ENCODE peak calls at places on chromosome 17, in seven cellular contexts. N is CD4-positive, alpha-beta memory T cell; F is AG10803; E is mammary epithelial cell; L is uterus; H is epithelial cell of proximal tubule; J is IMR-90. X is an unnamed sample.

GRCh38 chr17:56595831-56596740 is 2.6 kb downstream of the NOG start:
- DNase-seq in H (no peak), L (no peak), E (peak), F (no peak), J (peak), N (no peak), X (peak)

GRCh38 chr17:62581769-62582168 is 45.7 kb upstream of the MRC2 start:
- DNase-seq in E (no peak), L (no peak), N (no peak), J (no peak), H (no peak), F (peak), X (no peak)

GRCh38 chr17:76397687-76398522 is 13.5 kb downstream of the SPHK1 start:
- DNase-seq in E (peak), N (peak), J (peak), F (peak), L (peak), H (no peak), X (peak)

GRCh38 chr17:337453-337852 is 15.2 kb downstream of the RPH3AL start:
- DNase-seq in E (no peak), L (no peak), H (no peak), J (no peak), F (no peak), N (no peak), X (no peak)

GRCh38 chr17:45869676-45870341 is 24.5 kb upstream of the MAPT start:
- DNase-seq in J (peak), F (no peak), L (no peak), N (no peak), E (no peak), H (no peak), X (no peak)

GRCh38 chr17:67443931-67444597 is 67.0 kb downstream of the PITPNC1 start:
- DNase-seq in J (peak), N (no peak), L (peak), F (peak), E (no peak), H (no peak), X (no peak)

GRCh38 chr17:38349097-38349904 is 2.3 kb upstream of the SOCS7 start:
- DNase-seq in N (peak), L (peak), H (no peak), F (peak), E (peak), J (peak), X (peak)

GRCh38 chr17:72192409-72193192 is 71.8 kb downstream of the SOX9 start:
- DNase-seq in F (peak), J (peak), E (peak), N (no peak), L (no peak), H (no peak), X (peak)

GRCh38 chr17:76598004-76598439 is 12.4 kb upstream of the ST6GALNAC2 start:
- DNase-seq in F (no peak), L (no peak), E (no peak), H (no peak), J (no peak), N (no peak), X (no peak)

GRCh38 chr17:47208744-47209488 is at the start of gene MYL4:
- DNase-seq in F (peak), E (no peak), L (no peak), N (no peak), H (no peak), J (no peak), X (no peak)
- H3K4me3 ChIP-seq in F (no peak), E (no peak), L (no peak), N (no peak), H (no peak), J (no peak), X (no peak)

GRCh38 chr17:31736855-31737625 is 122.0 kb downstream of the COPRS start:
- DNase-seq in N (no peak), J (no peak), H (no peak), L (no peak), E (no peak), F (no peak), X (no peak)

GRCh38 chr17:31739300-31739699 is 119.7 kb downstream of the COPRS start:
- DNase-seq in L (no peak), J (peak), H (no peak), N (no peak), F (peak), E (peak), X (no peak)

GRCh38 chr17:31738488-31738887 is 120.6 kb downstream of the COPRS start:
- DNase-seq in L (no peak), E (no peak), J (no peak), N (no peak), H (no peak), F (no peak), X (no peak)

GRCh38 chr17:31740611-31741082 is 118.4 kb downstream of the COPRS start:
- DNase-seq in H (no peak), F (peak), N (no peak), L (no peak), E (no peak), J (peak), X (no peak)

DNA sequence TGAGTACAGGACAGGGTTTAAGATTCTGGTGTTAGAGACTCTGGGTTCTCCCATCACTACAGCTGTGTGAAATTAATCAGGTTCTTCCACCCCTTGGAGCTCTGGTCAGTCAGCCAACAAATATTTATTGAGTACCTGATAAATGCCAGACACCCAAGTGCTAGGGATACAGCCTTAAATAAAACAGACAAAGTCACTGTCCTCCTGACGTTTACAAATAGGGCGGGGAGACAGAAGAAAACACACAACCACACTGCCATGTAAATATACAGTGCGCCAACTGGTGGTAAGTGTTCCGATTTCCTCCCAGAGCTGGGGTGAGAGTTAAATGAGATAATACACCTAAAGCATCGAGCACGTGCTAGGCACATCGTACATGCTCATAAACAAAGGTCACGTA is 121.0 kb downstream of the COPRS start:
- DNase-seq in N (no peak), E (no peak), J (no peak), F (no peak), H (no peak), L (no peak), X (no peak)
- H3K4me3 ChIP-seq in N (no peak), E (no peak), J (no peak), F (no peak), H (no peak), L (no peak), X (no peak)

DNA sequence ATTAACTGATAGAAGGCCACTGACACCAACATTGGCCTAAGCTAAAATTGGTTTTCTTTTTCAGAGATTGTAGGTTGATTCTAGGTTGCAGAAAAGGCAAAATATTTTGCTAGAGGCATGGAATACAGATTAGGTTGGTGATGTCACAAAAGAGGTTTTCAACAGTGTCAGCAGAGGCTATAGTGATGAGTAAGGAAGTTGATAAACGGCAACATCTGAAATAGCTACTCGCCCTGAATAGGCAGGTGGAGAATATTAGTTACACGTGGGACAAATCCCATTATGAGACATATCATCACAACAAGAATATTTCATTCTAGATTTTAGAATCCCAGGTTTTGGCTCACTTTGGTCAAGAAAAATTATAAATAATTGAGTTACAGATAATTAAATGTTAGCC is 1.5 kb upstream of the TOM1L1 start:
- DNase-seq in J (no peak), F (no peak), N (no peak), E (no peak), L (no peak), H (no peak), X (no peak)
- H3K4me3 ChIP-seq in J (no peak), F (no peak), N (no peak), E (no peak), L (no peak), H (no peak), X (no peak)

GRCh38 chr17:7177954-7178477 is 1.2 kb downstream of the ASGR1 start:
- DNase-seq in E (no peak), F (no peak), L (no peak), N (no peak), J (peak), H (no peak), X (peak)
- H3K4me3 ChIP-seq in E (peak), F (peak), L (peak), N (no peak), J (peak), H (peak), X (peak)

GRCh38 chr17:36756695-36757094 is 155.3 kb downstream of the MRM1 start:
- DNase-seq in J (no peak), L (no peak), E (no peak), F (no peak), N (no peak), H (no peak), X (no peak)

GRCh38 chr17:36752096-36752888 is 150.9 kb downstream of the MRM1 start:
- DNase-seq in H (no peak), N (no peak), J (no peak), F (no peak), L (no peak), E (no peak), X (no peak)

GRCh38 chr17:36750316-36750885 is 149.0 kb downstream of the MRM1 start:
- DNase-seq in E (no peak), F (no peak), L (no peak), H (no peak), N (no peak), J (no peak), X (no peak)

GRCh38 chr17:36760425-36760824 is 159.0 kb downstream of the MRM1 start:
- DNase-seq in L (no peak), E (no peak), J (no peak), F (no peak), N (no peak), H (no peak), X (no peak)

DNA sequence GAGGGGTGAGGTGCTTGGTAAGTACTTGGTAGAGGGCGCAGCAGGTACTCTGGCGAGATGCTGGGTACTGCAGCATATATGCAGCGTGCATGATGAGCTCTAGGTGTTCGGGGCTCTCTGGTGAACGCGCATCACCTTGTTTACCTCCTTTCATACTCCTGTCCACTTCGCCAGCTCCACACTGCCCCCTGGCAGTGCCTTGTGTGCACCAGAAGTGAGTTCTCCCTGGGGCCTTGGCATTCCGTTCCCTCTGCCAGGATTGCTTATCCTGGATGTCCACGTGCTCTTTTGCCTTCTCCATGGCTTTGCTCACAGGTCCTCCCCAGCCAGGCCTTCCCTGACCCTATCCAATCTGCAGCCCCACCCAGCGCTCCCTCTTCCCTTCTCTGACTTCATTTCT is 154.2 kb downstream of the MRM1 start:
- DNase-seq in J (no peak), N (peak), E (peak), H (no peak), L (no peak), F (no peak), X (no peak)
- H3K4me3 ChIP-seq in J (no peak), N (no peak), E (no peak), H (no peak), L (no peak), F (no peak), X (no peak)

GRCh38 chr17:8438441-8438840 is 2.8 kb downstream of the NDEL1 start:
- DNase-seq in H (no peak), L (no peak), F (no peak), J (no peak), N (peak), E (no peak), X (no peak)

GRCh38 chr17:8441690-8442089 is 6.0 kb downstream of the NDEL1 start:
- DNase-seq in E (no peak), F (no peak), H (no peak), L (no peak), J (no peak), N (no peak), X (no peak)

GRCh38 chr17:8435245-8436168 is at the start of gene NDEL1:
- DNase-seq in N (peak), J (peak), E (peak), L (peak), H (peak), F (peak), X (peak)

GRCh38 chr17:8439681-8440080 is 4.0 kb downstream of the NDEL1 start:
- DNase-seq in F (no peak), J (no peak), H (no peak), E (no peak), N (no peak), L (no peak), X (no peak)

GRCh38 chr17:8436169-8436932 is 667 bp downstream of the NDEL1 start:
- DNase-seq in L (peak), H (no peak), F (peak), N (peak), E (peak), J (peak), X (peak)
- H3K4me3 ChIP-seq in L (peak), H (peak), F (peak), N (peak), E (peak), J (peak), X (peak)

GRCh38 chr17:8160224-8160577 is 2.5 kb downstream of the VAMP2 start:
- DNase-seq in E (no peak), L (no peak), H (no peak), F (no peak), N (no peak), J (no peak), X (no peak)

GRCh38 chr17:8161289-8162231 is 1.2 kb downstream of the VAMP2 start:
- DNase-seq in L (no peak), N (peak), J (no peak), H (no peak), F (no peak), E (no peak), X (no peak)

GRCh38 chr17:8162232-8162996 is at the start of gene VAMP2:
- DNase-seq in L (peak), F (peak), N (peak), J (peak), H (no peak), E (peak), X (no peak)

GRCh38 chr17:8159459-8160223 is 3.1 kb downstream of the VAMP2 start:
- DNase-seq in J (no peak), F (no peak), N (no peak), H (no peak), L (peak), E (no peak), X (no peak)

DNA sequence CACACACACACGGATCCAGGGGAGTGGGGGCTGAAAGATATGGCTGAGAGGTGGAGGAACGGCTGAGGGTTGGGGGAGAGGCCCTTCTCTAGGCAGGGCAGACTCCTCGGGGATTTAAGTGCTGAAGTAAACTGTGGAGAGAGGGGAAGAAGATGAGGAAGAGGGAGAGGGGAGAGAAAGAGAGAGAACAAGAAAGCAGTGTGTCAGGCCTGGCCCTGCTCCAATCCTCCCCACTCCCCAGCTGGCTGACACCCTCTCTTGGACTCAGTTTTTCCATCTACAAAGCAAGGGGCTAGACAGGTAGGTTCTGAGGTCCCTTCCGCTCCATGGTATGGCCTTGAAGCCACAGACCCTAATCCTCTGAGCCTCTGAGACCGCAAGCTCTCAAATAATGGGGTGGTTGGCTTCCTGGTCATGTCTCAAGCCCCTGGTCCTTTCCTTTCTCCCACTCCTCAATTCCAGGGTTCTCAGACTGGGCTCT is 2.0 kb downstream of the VAMP2 start:
- DNase-seq in H (no peak), F (no peak), N (no peak), E (no peak), J (no peak), L (no peak), X (no peak)
- H3K4me3 ChIP-seq in H (peak), F (peak), N (peak), E (no peak), J (no peak), L (no peak), X (no peak)

DNA sequence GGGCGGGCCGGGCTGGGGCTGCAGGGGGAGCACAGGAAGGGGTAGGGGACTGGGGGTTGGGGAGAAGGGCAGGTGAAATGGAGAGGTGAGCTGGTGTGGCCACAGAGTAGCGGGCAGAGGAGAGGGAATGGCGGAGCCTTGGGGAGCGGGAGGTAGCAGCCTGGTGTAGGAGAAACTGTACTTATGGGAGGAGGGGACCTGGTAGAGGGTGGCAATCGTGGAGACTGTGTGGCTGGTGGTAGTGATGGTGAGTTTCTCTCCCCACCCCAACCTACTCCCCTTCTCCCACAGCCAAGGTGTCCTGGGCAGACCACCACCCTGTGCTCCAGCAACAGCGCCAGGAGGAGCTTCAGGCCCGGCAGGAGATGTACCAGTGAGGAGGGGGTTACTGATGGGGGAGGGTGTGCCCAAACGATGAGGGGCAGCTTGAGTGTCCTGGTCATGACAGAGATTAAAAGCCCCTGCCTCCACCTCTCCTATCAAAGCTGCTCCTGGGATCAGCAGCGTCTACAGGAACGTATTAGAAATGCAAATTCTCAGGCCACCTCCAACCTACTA is 831 bp downstream of the ALOX15B start:
- DNase-seq in H (no peak), J (no peak), N (no peak), F (no peak), E (no peak), L (no peak), X (no peak)
- H3K4me3 ChIP-seq in H (no peak), J (no peak), N (no peak), F (no peak), E (peak), L (no peak), X (no peak)

DNA sequence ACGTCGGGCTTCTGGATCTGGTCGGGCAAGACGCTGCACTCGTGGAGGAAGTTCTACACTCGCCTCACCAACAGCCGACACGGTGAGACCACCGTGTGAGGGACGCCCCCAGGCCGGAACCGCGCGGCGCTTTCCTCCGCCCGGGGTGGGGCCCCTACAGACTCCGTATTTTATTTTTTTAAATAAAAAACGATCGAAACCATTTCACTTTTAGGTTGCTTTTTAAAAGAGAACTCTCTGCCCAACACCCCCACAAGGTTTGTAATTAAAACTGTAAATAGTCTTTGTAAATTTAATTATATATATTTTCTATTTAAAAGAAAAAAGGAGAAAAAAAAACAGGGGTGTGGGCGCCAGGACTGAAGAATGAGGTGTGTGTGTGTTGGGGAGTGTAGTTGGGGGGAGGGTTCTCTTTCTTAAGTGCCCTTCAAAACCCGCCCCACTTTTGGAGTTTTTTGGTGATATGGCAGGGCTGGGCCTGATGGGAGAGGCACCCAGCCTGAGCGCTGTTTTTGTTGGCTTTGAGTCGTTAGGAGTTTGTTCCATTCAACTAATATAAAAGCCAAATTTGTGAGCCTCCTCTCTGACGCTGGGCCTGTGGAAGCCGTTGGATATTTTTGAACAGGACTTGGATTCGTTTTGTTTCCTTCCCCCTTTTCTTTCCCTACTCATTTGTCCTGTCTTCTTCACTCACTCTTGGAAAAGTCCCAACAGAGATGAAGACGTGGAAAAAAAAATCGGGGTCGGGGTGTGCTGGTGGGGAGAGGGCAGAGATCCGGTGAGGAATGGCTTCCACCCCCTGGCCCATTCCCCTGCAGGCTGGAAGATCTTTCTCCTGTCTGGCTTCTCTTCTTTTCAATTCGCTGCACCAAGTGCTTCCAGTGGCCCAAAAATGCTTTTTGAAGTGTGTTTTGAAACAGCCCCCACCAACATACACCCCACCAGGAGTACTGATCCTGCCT is 2.3 kb downstream of the FZD2 start:
- DNase-seq in F (no peak), E (no peak), L (no peak), H (no peak), J (no peak), N (no peak), X (no peak)
- H3K4me3 ChIP-seq in F (peak), E (no peak), L (no peak), H (no peak), J (peak), N (no peak), X (peak)

GRCh38 chr17:4944554-4945175 is 3.7 kb downstream of the PFN1 start:
- DNase-seq in L (no peak), N (no peak), J (no peak), F (no peak), E (no peak), H (no peak), X (no peak)
- H3K4me3 ChIP-seq in L (no peak), N (peak), J (no peak), F (peak), E (no peak), H (no peak), X (no peak)

X was measured in PC-9.